ENCODE peak calls at places on chromosome 9, in four cellular contexts. Z is left ventricle myocardium inferior, G is upper lobe of right lung, L is PC-3. I is an unnamed sample.

GRCh38 chr9:107460153-107461023 is 29.2 kb downstream of the KLF4 start:
- DNase-seq in L (no peak), Z (no peak), G (no peak), I (no peak)

GRCh38 chr9:131608469-131609115 is 63.3 kb downstream of the PRRT1B start:
- DNase-seq in G (no peak), Z (peak; percentile 69), L (peak; percentile 76), I (no peak)

GRCh38 chr9:116812231-116813028 is 125.3 kb downstream of the TRIM32 start:
- DNase-seq in G (no peak), L (no peak), Z (no peak), I (no peak)

GRCh38 chr9:96318921-96319560 is 17.1 kb upstream of the HSD17B3 start:
- DNase-seq in G (no peak), Z (no peak), L (no peak), I (no peak)

GRCh38 chr9:70485273-70485858 is 70.9 kb upstream of the KLF9 start:
- DNase-seq in G (no peak), Z (peak; percentile 64), L (no peak), I (no peak)

GRCh38 chr9:98287383-98287782 is 31.9 kb upstream of the TBC1D2 start:
- DNase-seq in L (no peak), G (no peak), Z (no peak), I (no peak)

GRCh38 chr9:69028754-69029153 is 6.8 kb upstream of the FXN start:
- DNase-seq in G (no peak), Z (no peak), L (no peak), I (no peak)

GRCh38 chr9:121634329-121634784 is 17.1 kb upstream of the DAB2IP start:
- DNase-seq in G (no peak), Z (no peak), L (no peak), I (no peak)

GRCh38 chr9:133711428-133712220 is 26.5 kb downstream of the SARDH start:
- DNase-seq in G (peak; percentile 72), Z (no peak), L (no peak), I (peak; percentile 79)

GRCh38 chr9:91776409-91777365 is 173.3 kb downstream of the ROR2 start:
- DNase-seq in G (no peak), Z (no peak), L (no peak), I (no peak)

GRCh38 chr9:107283621-107284616 is 840 bp downstream of the RAD23B start:
- DNase-seq in L (peak; percentile 77), G (peak; percentile 90), Z (peak; percentile 72), I (no peak)

GRCh38 chr9:92607773-92608172 is 62.2 kb downstream of the IPPK start:
- DNase-seq in L (no peak), Z (no peak), G (no peak), I (no peak)

GRCh38 chr9:115073456-115073855 is 44.5 kb downstream of the TNC start:
- DNase-seq in G (no peak), L (no peak), Z (no peak), I (no peak)

GRCh38 chr9:106878943-106879916 is 16.3 kb downstream of the ZNF462 start:
- DNase-seq in G (no peak), L (peak; percentile 35), Z (peak; percentile 74), I (no peak)

GRCh38 chr9:15982182-15982581 is 429.3 kb downstream of the CCDC171 start:
- DNase-seq in L (no peak), G (no peak), Z (no peak), I (no peak)

GRCh38 chr9:133834080-133834976 is 96.2 kb upstream of the SARDH start:
- DNase-seq in L (no peak), G (no peak), Z (no peak), I (no peak)

GRCh38 chr9:73006986-73007385 is 54.1 kb upstream of the ALDH1A1 start:
- DNase-seq in Z (no peak), L (no peak), G (no peak), I (no peak)

GRCh38 chr9:133238851-133239532 is 29.9 kb upstream of the OBP2B start:
- DNase-seq in G (peak; percentile 91), Z (peak; percentile 60), L (peak; percentile 37), I (no peak)

GRCh38 chr9:121640076-121640475 is 11.4 kb upstream of the DAB2IP start:
- DNase-seq in G (peak; percentile 78), L (peak; percentile 50), Z (peak; percentile 65), I (no peak)

GRCh38 chr9:7094052-7094451 is 336.3 kb downstream of the KDM4C start:
- DNase-seq in Z (no peak), L (peak; percentile 50), G (no peak), I (no peak)
- TF ChIP-seq CTCF in Z (peak; percentile 60), L (peak; percentile 47), G (no peak), I (peak; percentile 75)

DNA sequence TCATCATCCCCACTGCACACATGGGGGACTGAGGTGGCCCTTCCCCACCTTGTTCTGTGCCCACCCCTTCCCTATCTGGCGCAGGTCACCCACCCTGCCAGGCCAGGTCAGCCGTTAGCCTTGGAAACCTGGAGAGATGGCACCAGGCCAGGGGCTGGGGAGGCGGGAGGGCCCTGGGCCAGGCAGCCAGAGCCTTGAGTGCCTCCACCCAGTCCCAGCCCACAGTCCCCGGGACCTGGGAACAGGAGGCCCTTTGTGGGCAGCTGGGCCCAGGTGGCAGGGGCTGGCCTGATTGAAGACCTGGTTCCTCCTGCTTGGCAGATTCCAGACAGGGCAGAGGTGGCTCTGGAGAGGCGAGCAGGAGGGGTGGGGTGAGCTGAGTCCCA is 70.6 kb downstream of the LRSAM1 start:
- DNase-seq in G (no peak), L (peak; percentile 59), Z (peak; percentile 58), I (no peak)
- TF ChIP-seq CTCF in G (no peak), L (no peak), Z (no peak), I (no peak)

GRCh38 chr9:93964685-93965084 is 9.5 kb upstream of the BARX1 start:
- DNase-seq in L (no peak), G (no peak), Z (no peak), I (no peak)

GRCh38 chr9:93963969-93964368 is 8.8 kb upstream of the BARX1 start:
- DNase-seq in L (no peak), Z (no peak), G (no peak), I (no peak)

GRCh38 chr9:93967020-93967803 is 12.1 kb upstream of the BARX1 start:
- DNase-seq in Z (no peak), G (no peak), L (no peak), I (no peak)

GRCh38 chr9:93968451-93969327 is 13.5 kb upstream of the BARX1 start:
- DNase-seq in L (peak; percentile 54), Z (no peak), G (no peak), I (no peak)

DNA sequence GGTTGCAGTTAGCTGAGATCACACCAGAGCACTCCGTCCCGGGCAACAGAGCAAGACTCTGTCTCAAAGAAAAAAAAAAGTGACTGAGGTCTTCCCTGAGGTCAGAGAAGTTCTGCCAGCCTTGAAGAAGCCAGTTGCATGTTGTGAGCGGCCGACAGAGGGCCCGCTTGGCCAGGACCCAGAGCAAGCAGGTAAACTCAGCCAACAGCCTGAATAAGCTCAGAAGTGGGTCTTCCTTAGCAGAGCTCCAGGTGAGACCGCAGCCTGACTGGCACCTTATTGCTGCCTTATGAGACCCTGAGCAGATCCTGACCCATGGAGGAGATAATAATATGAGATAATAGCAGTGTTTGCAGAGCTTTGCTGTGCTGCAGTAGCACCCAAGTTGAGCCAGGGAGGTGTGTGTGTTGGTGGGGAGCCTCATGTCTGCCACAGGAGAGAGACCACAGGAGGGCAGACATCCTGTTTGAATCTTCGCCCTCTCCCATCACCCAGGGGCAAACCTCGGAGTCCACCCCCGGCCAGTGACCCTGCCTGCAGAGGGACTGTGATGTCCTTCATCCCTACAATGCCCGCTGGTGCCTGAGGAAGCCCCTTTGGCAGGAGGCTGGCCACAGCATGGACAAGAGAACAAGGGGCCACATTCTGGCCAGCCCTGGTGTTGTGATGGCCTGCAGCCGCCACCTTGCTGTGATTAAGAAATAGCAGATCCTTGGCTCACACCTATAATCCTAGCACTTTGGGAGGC is 10.8 kb upstream of the BARX1 start:
- DNase-seq in Z (no peak), L (peak; percentile 23), G (no peak), I (no peak)
- TF ChIP-seq CTCF in Z (peak; percentile 16), L (peak; percentile 50), G (no peak), I (peak; percentile 29)

GRCh38 chr9:123401879-123402513 is 46.0 kb downstream of the CRB2 start:
- DNase-seq in Z (no peak), L (peak; percentile 49), G (no peak), I (no peak)
- TF ChIP-seq CTCF in Z (peak; percentile 81), L (peak; percentile 67), G (peak; percentile 68), I (peak; percentile 85)

DNA sequence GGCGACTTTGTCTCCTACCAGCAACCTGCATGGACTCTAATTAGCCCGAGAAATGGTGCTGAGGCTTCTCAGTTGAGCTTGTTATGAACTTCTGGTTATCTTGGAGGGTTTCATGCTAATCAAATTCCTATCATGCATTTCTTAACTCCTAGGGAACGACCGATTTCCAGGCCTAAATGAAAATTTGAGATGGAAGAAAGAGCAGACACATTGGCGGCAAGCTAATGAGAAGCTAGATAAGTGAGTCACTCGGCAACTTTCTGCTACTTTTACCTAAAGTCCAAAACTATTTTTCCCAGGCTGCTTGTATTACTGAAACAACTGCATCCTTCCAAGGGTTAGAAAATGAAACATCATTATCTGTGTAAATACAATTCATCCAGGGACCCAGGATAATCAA is 207.2 kb downstream of the DOCK8 start:
- DNase-seq in L (no peak), G (no peak), Z (no peak), I (no peak)
- TF ChIP-seq CTCF in L (no peak), G (no peak), Z (no peak), I (no peak)

I was measured in chondrocyte.